ENCODE peak calls at places on chromosomes 11 and 22, in five cellular contexts. M is neuronal stem cell, R is MG63, L is sigmoid colon, G is ovary. X is an unnamed sample. For H3K27me3, the result is how much of the 10 kb centered on the place peaks cover.

GRCh38 chr11:73623651-73624050 is 22.7 kb upstream of the PLEKHB1 start:
- DNase-seq in M (no peak), R (no peak), L (no peak), G (no peak), X (no peak)

GRCh38 chr11:107697291-107697690 is 14.6 kb downstream of the SLN start:
- DNase-seq in M (no peak), R (no peak), L (no peak), G (no peak), X (no peak)

GRCh38 chr11:127017482-127017881 is 16.9 kb upstream of the KIRREL3 start:
- DNase-seq in M (peak), R (peak), L (no peak), G (no peak), X (peak)

GRCh38 chr11:35139883-35140282 is 912 bp downstream of the CD44 start:
- DNase-seq in M (no peak), R (peak), L (no peak), G (no peak), X (no peak)

GRCh38 chr11:44949160-44950035 is 1.3 kb downstream of the TP53I11 start:
- DNase-seq in M (peak), R (peak), L (no peak), G (peak), X (peak)

GRCh38 chr11:18171377-18172000 is 1.1 kb upstream of the MRGPRX4 start:
- DNase-seq in M (peak), R (no peak), L (no peak), G (no peak), X (peak)

GRCh38 chr11:45285289-45285828 is 782 bp downstream of the SYT13 start:
- DNase-seq in M (no peak), R (no peak), L (no peak), G (no peak), X (no peak)

GRCh38 chr11:123725995-123726655 is 15.3 kb downstream of the ZNF202 start:
- DNase-seq in M (no peak), R (no peak), L (no peak), G (no peak), X (no peak)

GRCh38 chr22:50473855-50474671 is 772 bp downstream of the SBF1 start:
- DNase-seq in M (no peak), R (peak), L (peak), G (peak), X (no peak)

GRCh38 chr11:2086239-2087040 is 52.7 kb downstream of the IGF2 start:
- DNase-seq in M (no peak), R (no peak), L (peak), G (no peak), X (no peak)

GRCh38 chr11:93031386-93031785 is 61.9 kb downstream of the MTNR1B start:
- DNase-seq in M (no peak), R (no peak), L (no peak), G (no peak), X (peak)

GRCh38 chr11:133993921-133994320 is 37.2 kb upstream of the IGSF9B start:
- DNase-seq in M (no peak), R (no peak), L (no peak), G (no peak), X (no peak)

GRCh38 chr11:72227316-72228228 is 3.0 kb downstream of the INPPL1 start:
- DNase-seq in M (no peak), R (no peak), L (peak), G (peak), X (no peak)

GRCh38 chr22:35114296-35114980 is 48.5 kb downstream of the ISX start:
- DNase-seq in M (no peak), R (no peak), L (no peak), G (no peak), X (no peak)

GRCh38 chr11:102479733-102480132 is 27.2 kb upstream of the TMEM123 start:
- DNase-seq in M (no peak), R (no peak), L (no peak), G (no peak), X (no peak)

GRCh38 chr11:32386770-32387377 is 48.5 kb downstream of the WT1 start:
- DNase-seq in M (no peak), R (no peak), L (no peak), G (no peak), X (peak)

GRCh38 chr22:28017558-28017820 is 98.4 kb upstream of the PITPNB start:
- DNase-seq in M (no peak), R (no peak), L (no peak), G (no peak), X (no peak)

GRCh38 chr11:64372802-64373597 is 14.0 kb downstream of the RPS6KA4 start:
- DNase-seq in M (no peak), R (peak), L (no peak), G (peak), X (peak)

DNA sequence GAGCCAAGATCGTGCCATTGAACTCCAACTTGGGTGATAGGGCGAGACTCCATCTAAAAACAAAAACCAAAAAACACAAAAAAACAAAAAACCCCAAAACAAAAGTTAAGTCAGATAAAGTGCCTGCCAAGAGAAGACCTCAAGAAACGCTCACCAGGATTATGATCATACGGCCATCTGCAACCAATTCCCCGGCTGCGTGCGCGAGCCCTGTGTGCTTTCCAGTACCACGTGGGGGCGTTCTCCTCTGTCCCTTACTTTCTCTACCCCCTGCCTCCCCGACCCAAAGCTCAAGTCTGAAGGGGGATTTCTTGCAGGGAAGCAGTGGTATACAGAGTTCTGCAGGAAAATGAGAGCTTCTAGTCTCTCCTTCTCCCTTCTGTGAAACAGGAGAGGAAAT is 10.5 kb upstream of the RPS19BP1 start:
- DNase-seq in M (no peak), R (peak), L (no peak), G (no peak), X (peak)
- H3K27me3 ChIP-seq in M (under half), R (under half), L (under half), G (under half), X (under half)

DNA sequence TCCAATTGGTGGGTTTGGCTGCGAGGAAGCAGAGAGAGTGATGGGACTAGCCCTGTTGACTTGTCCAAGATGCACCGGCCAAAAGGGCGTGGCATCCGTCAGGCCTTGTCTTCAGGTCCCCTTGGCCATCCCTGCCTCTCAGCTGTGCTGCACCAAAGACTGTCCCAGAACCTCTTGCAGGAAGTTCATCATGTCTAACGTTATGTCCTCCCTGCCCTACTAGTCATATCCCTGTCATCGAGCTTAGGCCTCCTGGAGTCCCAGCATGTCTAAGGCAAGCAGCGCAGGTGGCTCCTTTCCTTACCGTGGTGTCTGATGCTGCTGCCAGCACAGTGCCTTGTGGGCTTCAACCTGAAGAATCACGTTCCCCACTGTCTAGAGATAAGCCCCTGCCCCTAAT is 51.2 kb downstream of the NECTIN1 start:
- DNase-seq in M (no peak), R (no peak), L (no peak), G (no peak), X (no peak)
- H3K4me3 ChIP-seq in M (no peak), R (no peak), L (no peak), G (no peak), X (no peak)

DNA sequence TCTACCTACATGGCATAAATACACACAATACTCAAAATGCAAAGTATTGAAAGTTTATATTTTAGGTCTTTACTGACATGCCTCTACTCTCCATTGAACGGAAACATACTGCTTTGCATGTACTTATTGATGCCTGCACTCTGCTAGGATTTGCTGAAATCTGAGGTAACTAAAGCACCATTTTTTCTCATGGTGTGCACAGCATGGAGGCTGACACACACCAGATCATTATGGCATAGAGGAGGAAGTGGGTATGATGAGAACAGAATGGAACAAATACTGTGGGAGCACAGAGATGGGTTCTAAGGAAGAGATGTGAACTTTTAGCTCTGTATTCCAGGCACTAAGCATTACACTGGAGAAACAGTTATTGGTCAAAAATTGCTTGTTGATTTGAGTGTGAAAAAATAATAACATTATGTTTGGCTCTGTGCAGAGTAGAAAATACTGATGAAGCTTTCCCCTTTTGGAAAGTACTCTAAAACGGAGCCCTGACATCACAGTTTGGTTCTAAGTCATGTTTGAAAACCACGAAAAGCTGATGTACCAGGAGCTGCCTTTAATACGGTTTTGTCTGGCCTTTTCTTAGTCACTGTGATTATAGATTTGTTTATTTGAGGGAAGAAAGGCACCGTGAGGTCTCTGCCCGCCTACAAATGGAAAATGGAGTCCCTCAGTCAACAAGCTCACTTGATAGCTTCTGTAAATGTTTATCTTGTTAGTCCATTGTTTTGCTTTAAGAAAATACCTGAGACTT is 5.6 kb downstream of the OR52R1 start:
- DNase-seq in M (no peak), R (no peak), L (no peak), G (no peak), X (no peak)
- H3K27me3 ChIP-seq in M (under half), R (under half), L (under half), G (under half), X (under half)

GRCh38 chr22:37419370-37419915 is 7.8 kb downstream of the ELFN2 start:
- DNase-seq in M (no peak), R (no peak), L (no peak), G (no peak), X (no peak)
- H3K4me3 ChIP-seq in M (no peak), R (no peak), L (peak), G (no peak), X (peak)

DNA sequence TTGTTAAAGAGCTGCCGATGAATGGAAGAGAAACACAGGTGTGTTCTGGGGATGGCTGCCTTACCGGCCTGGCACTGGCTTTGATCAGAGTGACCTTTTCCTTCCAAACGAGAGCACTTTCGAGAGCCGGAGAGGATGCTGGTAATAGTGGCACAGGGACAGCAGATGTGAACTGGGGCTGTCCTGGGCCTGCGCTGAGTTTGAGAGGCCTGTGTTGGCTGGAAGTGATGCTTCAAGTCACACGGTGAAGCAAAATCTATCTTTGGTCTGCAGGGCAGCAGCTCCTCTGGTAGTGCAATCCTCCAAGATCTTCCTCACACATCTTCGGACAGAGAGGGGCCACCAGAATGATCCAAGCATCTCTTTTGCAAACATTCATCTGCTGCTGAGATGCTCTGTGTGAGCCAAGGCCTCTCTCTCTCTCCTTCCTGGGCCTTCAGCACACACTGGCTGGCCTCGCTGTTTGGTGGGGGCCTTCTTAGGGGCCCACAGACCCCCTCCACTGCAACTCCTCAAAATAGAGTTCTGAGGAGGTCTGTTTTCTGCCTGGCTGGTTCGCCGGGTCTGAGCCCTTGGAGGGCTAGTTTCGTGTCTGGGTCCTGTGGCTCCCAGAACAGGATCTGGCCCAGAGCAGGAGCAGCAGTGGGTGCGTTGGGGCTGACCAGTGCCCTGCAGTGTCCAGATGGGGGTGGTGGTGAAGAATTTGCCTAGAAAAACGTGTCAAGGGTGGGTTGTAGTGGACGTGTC is 6.4 kb downstream of the MPPED1 start:
- DNase-seq in M (no peak), R (no peak), L (no peak), G (no peak), X (no peak)
- H3K27me3 ChIP-seq in M (under half), R (under half), L (under half), G (under half), X (under half)

DNA sequence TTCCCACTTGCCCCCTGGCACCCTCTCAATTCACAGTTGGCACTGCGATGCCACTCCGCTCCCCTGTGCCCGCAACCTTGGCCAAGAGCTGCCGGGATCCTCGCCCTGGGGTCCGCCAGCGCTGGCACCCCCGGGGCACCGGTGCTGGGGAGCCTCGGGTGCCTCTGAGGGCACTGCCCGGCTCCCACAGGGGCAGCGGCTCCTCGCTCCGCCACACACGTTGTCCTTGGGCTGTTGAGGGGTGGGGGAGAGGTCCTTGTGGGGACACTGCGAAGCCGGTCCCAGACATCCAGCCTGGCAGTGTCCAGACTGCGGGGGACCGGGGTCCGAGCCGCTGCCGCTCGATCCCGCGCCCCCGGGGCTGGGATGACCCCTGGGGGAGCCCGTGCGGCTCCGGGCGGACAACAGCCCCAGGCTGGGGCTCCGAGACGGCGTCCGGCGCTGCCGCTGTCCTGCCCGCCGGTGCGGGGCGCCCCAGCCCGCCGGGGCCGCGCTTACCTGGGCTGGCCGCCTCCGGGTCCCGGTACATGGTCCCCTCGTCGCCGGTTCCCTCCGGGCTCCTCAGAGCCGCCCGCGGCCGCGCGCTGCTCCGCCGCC is 486 bp downstream of the SYT7 start:
- DNase-seq in M (no peak), R (no peak), L (no peak), G (peak), X (no peak)
- H3K4me3 ChIP-seq in M (peak), R (peak), L (peak), G (peak), X (peak)

GRCh38 chr22:20436309-20437252 is 1.0 kb downstream of the SCARF2 start:
- DNase-seq in M (peak), R (peak), L (peak), G (peak), X (peak)

GRCh38 chr22:20434773-20435172 is 2.9 kb downstream of the SCARF2 start:
- DNase-seq in M (no peak), R (no peak), L (peak), G (no peak), X (no peak)

GRCh38 chr22:20434264-20434751 is 3.3 kb downstream of the SCARF2 start:
- DNase-seq in M (no peak), R (no peak), L (peak), G (no peak), X (no peak)

GRCh38 chr22:20437253-20438065 is at the start of gene SCARF2:
- DNase-seq in M (peak), R (peak), L (peak), G (peak), X (no peak)

DNA sequence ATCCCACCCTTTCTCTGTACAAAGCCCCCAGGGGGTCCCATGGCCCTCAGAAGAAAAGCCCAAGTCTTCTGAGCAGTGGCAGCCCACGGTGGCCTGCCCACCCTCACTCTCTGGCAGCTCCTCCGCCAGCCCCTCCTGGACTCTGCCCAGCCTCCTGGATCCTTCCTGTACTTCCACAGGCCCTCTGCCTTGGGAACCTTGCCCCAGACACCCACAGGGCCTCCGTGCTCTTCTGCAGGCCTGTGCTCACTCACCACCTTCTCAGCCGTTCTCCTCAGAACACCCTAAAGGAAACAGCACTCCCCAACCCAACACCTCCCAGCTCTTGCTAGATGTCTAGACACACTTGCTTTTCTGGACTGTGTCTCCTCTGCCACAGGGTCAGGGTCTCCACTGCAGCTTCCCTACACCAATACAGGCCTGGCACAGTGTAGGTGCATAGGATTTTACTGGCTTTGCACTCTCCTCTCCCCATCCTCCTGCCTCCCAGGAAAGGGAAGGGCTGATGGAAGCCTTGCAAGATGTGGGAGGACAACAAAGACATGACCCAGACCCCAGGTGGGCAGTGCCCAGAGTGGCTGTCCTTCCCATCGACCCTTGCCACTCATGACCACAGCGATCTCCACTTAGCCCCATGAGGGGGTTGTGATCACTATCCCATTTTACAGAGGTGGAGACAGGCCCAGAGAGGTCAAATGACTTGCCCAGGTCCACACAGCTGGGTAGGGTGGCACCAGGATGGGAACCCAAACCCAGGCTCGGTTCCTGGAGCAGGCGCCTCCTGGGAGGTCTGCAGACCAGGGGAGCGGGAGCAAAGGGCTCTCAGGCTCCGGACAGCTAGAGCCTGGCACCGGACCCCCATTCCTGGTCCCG is 2.0 kb downstream of the SCARF2 start:
- DNase-seq in M (no peak), R (no peak), L (peak), G (no peak), X (no peak)
- H3K27me3 ChIP-seq in M (half or more), R (under half), L (under half), G (under half), X (under half)

GRCh38 chr11:41978951-41979350 is 519.5 kb upstream of the LRRC4C start:
- DNase-seq in M (no peak), R (no peak), L (no peak), G (no peak), X (no peak)

GRCh38 chr11:41985799-41986198 is 526.3 kb upstream of the LRRC4C start:
- DNase-seq in M (no peak), R (peak), L (no peak), G (no peak), X (no peak)

GRCh38 chr11:41982975-41983374 is 523.5 kb upstream of the LRRC4C start:
- DNase-seq in M (no peak), R (no peak), L (no peak), G (no peak), X (no peak)

GRCh38 chr11:41983458-41983857 is 524.0 kb upstream of the LRRC4C start:
- DNase-seq in M (no peak), R (no peak), L (no peak), G (no peak), X (no peak)

GRCh38 chr11:41984023-41984422 is 524.6 kb upstream of the LRRC4C start:
- DNase-seq in M (no peak), R (no peak), L (no peak), G (no peak), X (no peak)
- H3K4me3 ChIP-seq in M (no peak), R (no peak), L (no peak), G (no peak), X (no peak)